ENCODE peak calls at places on chromosomes 4 and X, in ten cellular contexts. One of them, this sample, is unnamed.

GRCh38 chrX:70196961-70197805 is 19.9 kb downstream of the DGAT2L6 start:
- DNase-seq in GM12865: peak
- DNase-seq in pancreas: no peak
- DNase-seq in A549: peak
- DNase-seq in CD4-positive, alpha-beta memory T cell: peak
- DNase-seq in right lobe of liver: no peak
- DNase-seq in CD8-positive, alpha-beta T cell: peak
- DNase-seq in spleen: no peak
- DNase-seq in AG10803: peak
- DNase-seq in fibroblast of mammary gland: peak
- DNase-seq in this sample: peak

GRCh38 chr4:139279723-139280620 is at the start of gene MGARP:
- DNase-seq in spleen: peak
- DNase-seq in right lobe of liver: no peak
- DNase-seq in GM12865: peak
- DNase-seq in AG10803: no peak
- DNase-seq in fibroblast of mammary gland: peak
- DNase-seq in CD4-positive, alpha-beta memory T cell: no peak
- DNase-seq in pancreas: peak
- DNase-seq in CD8-positive, alpha-beta T cell: no peak
- DNase-seq in A549: peak
- DNase-seq in this sample: no peak

GRCh38 chr4:19831644-19832285 is 419.9 kb upstream of the SLIT2 start:
- DNase-seq in spleen: no peak
- DNase-seq in right lobe of liver: no peak
- DNase-seq in CD8-positive, alpha-beta T cell: no peak
- DNase-seq in A549: no peak
- DNase-seq in fibroblast of mammary gland: peak
- DNase-seq in CD4-positive, alpha-beta memory T cell: no peak
- DNase-seq in GM12865: no peak
- DNase-seq in pancreas: no peak
- DNase-seq in AG10803: peak
- DNase-seq in this sample: no peak

GRCh38 chr4:23276076-23276475 is 583.3 kb downstream of the GBA3 start:
- DNase-seq in A549: no peak
- DNase-seq in CD4-positive, alpha-beta memory T cell: no peak
- DNase-seq in GM12865: no peak
- DNase-seq in right lobe of liver: no peak
- DNase-seq in spleen: no peak
- DNase-seq in pancreas: no peak
- DNase-seq in fibroblast of mammary gland: no peak
- DNase-seq in CD8-positive, alpha-beta T cell: no peak
- DNase-seq in AG10803: no peak
- DNase-seq in this sample: no peak

GRCh38 chrX:46582964-46583363 is 9.4 kb downstream of the CHST7 start:
- DNase-seq in spleen: no peak
- DNase-seq in AG10803: peak
- DNase-seq in CD8-positive, alpha-beta T cell: no peak
- DNase-seq in A549: peak
- DNase-seq in right lobe of liver: no peak
- DNase-seq in pancreas: no peak
- DNase-seq in fibroblast of mammary gland: peak
- DNase-seq in CD4-positive, alpha-beta memory T cell: no peak
- DNase-seq in GM12865: no peak
- DNase-seq in this sample: no peak

GRCh38 chrX:9310596-9310995 is 154.3 kb upstream of the TBL1X start:
- DNase-seq in spleen: no peak
- DNase-seq in right lobe of liver: no peak
- DNase-seq in CD8-positive, alpha-beta T cell: no peak
- DNase-seq in CD4-positive, alpha-beta memory T cell: no peak
- DNase-seq in A549: peak
- DNase-seq in fibroblast of mammary gland: peak
- DNase-seq in pancreas: no peak
- DNase-seq in GM12865: no peak
- DNase-seq in AG10803: peak
- DNase-seq in this sample: no peak

GRCh38 chr4:48905363-48906015 is 1.1 kb downstream of the OCIAD2 start:
- DNase-seq in GM12865: no peak
- DNase-seq in pancreas: no peak
- DNase-seq in right lobe of liver: peak
- DNase-seq in CD8-positive, alpha-beta T cell: no peak
- DNase-seq in A549: peak
- DNase-seq in spleen: no peak
- DNase-seq in CD4-positive, alpha-beta memory T cell: no peak
- DNase-seq in AG10803: peak
- DNase-seq in fibroblast of mammary gland: peak
- DNase-seq in this sample: no peak

GRCh38 chr4:182264139-182264752 is 21.0 kb downstream of the TENM3 start:
- DNase-seq in A549: peak
- DNase-seq in fibroblast of mammary gland: no peak
- DNase-seq in right lobe of liver: no peak
- DNase-seq in CD4-positive, alpha-beta memory T cell: no peak
- DNase-seq in GM12865: no peak
- DNase-seq in AG10803: no peak
- DNase-seq in CD8-positive, alpha-beta T cell: no peak
- DNase-seq in spleen: no peak
- DNase-seq in pancreas: no peak
- DNase-seq in this sample: no peak

GRCh38 chr4:2837904-2838496 is 5.6 kb upstream of the ADD1 start:
- DNase-seq in fibroblast of mammary gland: peak
- DNase-seq in AG10803: peak
- DNase-seq in CD8-positive, alpha-beta T cell: peak
- DNase-seq in right lobe of liver: no peak
- DNase-seq in A549: no peak
- DNase-seq in pancreas: no peak
- DNase-seq in spleen: peak
- DNase-seq in CD4-positive, alpha-beta memory T cell: peak
- DNase-seq in GM12865: peak
- DNase-seq in this sample: no peak

GRCh38 chr4:152680988-152681731 is 1.4 kb upstream of the TMEM154 start:
- DNase-seq in spleen: no peak
- DNase-seq in right lobe of liver: no peak
- DNase-seq in CD4-positive, alpha-beta memory T cell: no peak
- DNase-seq in CD8-positive, alpha-beta T cell: no peak
- DNase-seq in AG10803: peak
- DNase-seq in fibroblast of mammary gland: peak
- DNase-seq in A549: peak
- DNase-seq in pancreas: no peak
- DNase-seq in GM12865: peak
- DNase-seq in this sample: no peak

GRCh38 chrX:103254921-103255455 is at the start of gene TCEAL8:
- DNase-seq in CD8-positive, alpha-beta T cell: peak
- DNase-seq in CD4-positive, alpha-beta memory T cell: peak
- DNase-seq in fibroblast of mammary gland: peak
- DNase-seq in right lobe of liver: peak
- DNase-seq in AG10803: peak
- DNase-seq in spleen: peak
- DNase-seq in A549: peak
- DNase-seq in pancreas: peak
- DNase-seq in GM12865: peak
- DNase-seq in this sample: peak

GRCh38 chr4:40811886-40812857 is 62.4 kb downstream of the NSUN7 start:
- DNase-seq in pancreas: no peak
- DNase-seq in spleen: no peak
- DNase-seq in fibroblast of mammary gland: peak
- DNase-seq in AG10803: peak
- DNase-seq in A549: no peak
- DNase-seq in right lobe of liver: no peak
- DNase-seq in CD8-positive, alpha-beta T cell: no peak
- DNase-seq in GM12865: no peak
- DNase-seq in CD4-positive, alpha-beta memory T cell: no peak
- DNase-seq in this sample: no peak

GRCh38 chr4:122764071-122764807 is 31.7 kb downstream of the BBS12 start:
- DNase-seq in fibroblast of mammary gland: peak
- DNase-seq in CD8-positive, alpha-beta T cell: no peak
- DNase-seq in AG10803: peak
- DNase-seq in pancreas: no peak
- DNase-seq in CD4-positive, alpha-beta memory T cell: no peak
- DNase-seq in spleen: no peak
- DNase-seq in A549: no peak
- DNase-seq in right lobe of liver: no peak
- DNase-seq in GM12865: no peak
- DNase-seq in this sample: no peak

GRCh38 chr4:31193516-31193915 is 473.3 kb downstream of the PCDH7 start:
- DNase-seq in spleen: no peak
- DNase-seq in GM12865: no peak
- DNase-seq in fibroblast of mammary gland: no peak
- DNase-seq in CD8-positive, alpha-beta T cell: no peak
- DNase-seq in CD4-positive, alpha-beta memory T cell: no peak
- DNase-seq in pancreas: no peak
- DNase-seq in AG10803: no peak
- DNase-seq in A549: no peak
- DNase-seq in right lobe of liver: no peak
- DNase-seq in this sample: no peak

GRCh38 chr4:157978680-157979361 is 194.0 kb downstream of the GASK1B start:
- DNase-seq in right lobe of liver: no peak
- DNase-seq in GM12865: peak
- DNase-seq in AG10803: peak
- DNase-seq in spleen: no peak
- DNase-seq in pancreas: no peak
- DNase-seq in A549: peak
- DNase-seq in fibroblast of mammary gland: peak
- DNase-seq in CD4-positive, alpha-beta memory T cell: peak
- DNase-seq in CD8-positive, alpha-beta T cell: no peak
- DNase-seq in this sample: peak

GRCh38 chrX:68588653-68589371 is 58.7 kb upstream of the STARD8 start:
- DNase-seq in fibroblast of mammary gland: no peak
- DNase-seq in right lobe of liver: no peak
- DNase-seq in CD8-positive, alpha-beta T cell: no peak
- DNase-seq in AG10803: no peak
- DNase-seq in pancreas: no peak
- DNase-seq in A549: no peak
- DNase-seq in CD4-positive, alpha-beta memory T cell: no peak
- DNase-seq in GM12865: no peak
- DNase-seq in spleen: no peak
- DNase-seq in this sample: no peak

GRCh38 chr4:145178740-145179139 is 1.6 kb downstream of the OTUD4 start:
- DNase-seq in fibroblast of mammary gland: no peak
- DNase-seq in AG10803: no peak
- DNase-seq in CD4-positive, alpha-beta memory T cell: peak
- DNase-seq in CD8-positive, alpha-beta T cell: no peak
- DNase-seq in GM12865: peak
- DNase-seq in pancreas: no peak
- DNase-seq in right lobe of liver: no peak
- DNase-seq in spleen: no peak
- DNase-seq in A549: no peak
- DNase-seq in this sample: no peak

GRCh38 chr4:38747629-38748028 is 35.2 kb downstream of the TLR10 start:
- DNase-seq in spleen: no peak
- DNase-seq in GM12865: no peak
- DNase-seq in right lobe of liver: no peak
- DNase-seq in CD4-positive, alpha-beta memory T cell: no peak
- DNase-seq in AG10803: no peak
- DNase-seq in pancreas: no peak
- DNase-seq in fibroblast of mammary gland: no peak
- DNase-seq in A549: no peak
- DNase-seq in CD8-positive, alpha-beta T cell: no peak
- DNase-seq in this sample: no peak

GRCh38 chr4:38753021-38753806 is 29.6 kb downstream of the TLR10 start:
- DNase-seq in CD8-positive, alpha-beta T cell: no peak
- DNase-seq in A549: peak
- DNase-seq in GM12865: no peak
- DNase-seq in right lobe of liver: no peak
- DNase-seq in fibroblast of mammary gland: peak
- DNase-seq in CD4-positive, alpha-beta memory T cell: no peak
- DNase-seq in AG10803: peak
- DNase-seq in pancreas: no peak
- DNase-seq in spleen: no peak
- DNase-seq in this sample: peak

GRCh38 chr4:38751341-38752043 is 31.3 kb downstream of the TLR10 start:
- DNase-seq in A549: no peak
- DNase-seq in AG10803: no peak
- DNase-seq in pancreas: no peak
- DNase-seq in GM12865: no peak
- DNase-seq in CD8-positive, alpha-beta T cell: no peak
- DNase-seq in spleen: no peak
- DNase-seq in CD4-positive, alpha-beta memory T cell: no peak
- DNase-seq in fibroblast of mammary gland: no peak
- DNase-seq in right lobe of liver: no peak
- DNase-seq in this sample: no peak

GRCh38 chr4:38757945-38758344 is 24.8 kb downstream of the TLR10 start:
- DNase-seq in AG10803: no peak
- DNase-seq in CD8-positive, alpha-beta T cell: no peak
- DNase-seq in GM12865: peak
- DNase-seq in spleen: no peak
- DNase-seq in right lobe of liver: no peak
- DNase-seq in A549: peak
- DNase-seq in fibroblast of mammary gland: peak
- DNase-seq in pancreas: no peak
- DNase-seq in CD4-positive, alpha-beta memory T cell: no peak
- DNase-seq in this sample: no peak

GRCh38 chr4:38752393-38752961 is 30.3 kb downstream of the TLR10 start:
- DNase-seq in fibroblast of mammary gland: peak
- DNase-seq in GM12865: peak
- DNase-seq in CD8-positive, alpha-beta T cell: no peak
- DNase-seq in right lobe of liver: no peak
- DNase-seq in A549: no peak
- DNase-seq in spleen: no peak
- DNase-seq in pancreas: no peak
- DNase-seq in AG10803: peak
- DNase-seq in CD4-positive, alpha-beta memory T cell: no peak
- DNase-seq in this sample: no peak
- H3K4me3 ChIP-seq in fibroblast of mammary gland: no peak
- H3K4me3 ChIP-seq in GM12865: no peak
- H3K4me3 ChIP-seq in CD8-positive, alpha-beta T cell: no peak
- H3K4me3 ChIP-seq in right lobe of liver: no peak
- H3K4me3 ChIP-seq in A549: no peak
- H3K4me3 ChIP-seq in spleen: no peak
- H3K4me3 ChIP-seq in pancreas: no peak
- H3K4me3 ChIP-seq in AG10803: peak
- H3K4me3 ChIP-seq in CD4-positive, alpha-beta memory T cell: no peak
- H3K4me3 ChIP-seq in this sample: no peak

GRCh38 chrX:19515615-19516105 is 352 bp upstream of the MAP3K15 start:
- DNase-seq in GM12865: no peak
- DNase-seq in fibroblast of mammary gland: no peak
- DNase-seq in AG10803: no peak
- DNase-seq in CD4-positive, alpha-beta memory T cell: no peak
- DNase-seq in pancreas: no peak
- DNase-seq in spleen: peak
- DNase-seq in right lobe of liver: no peak
- DNase-seq in A549: peak
- DNase-seq in CD8-positive, alpha-beta T cell: no peak
- DNase-seq in this sample: no peak
- H3K4me3 ChIP-seq in GM12865: peak
- H3K4me3 ChIP-seq in fibroblast of mammary gland: no peak
- H3K4me3 ChIP-seq in AG10803: no peak
- H3K4me3 ChIP-seq in CD4-positive, alpha-beta memory T cell: no peak
- H3K4me3 ChIP-seq in pancreas: no peak
- H3K4me3 ChIP-seq in spleen: peak
- H3K4me3 ChIP-seq in right lobe of liver: peak
- H3K4me3 ChIP-seq in A549: peak
- H3K4me3 ChIP-seq in CD8-positive, alpha-beta T cell: no peak
- H3K4me3 ChIP-seq in this sample: no peak

GRCh38 chr4:25814323-25814722 is 48.5 kb downstream of the SEL1L3 start:
- DNase-seq in GM12865: no peak
- DNase-seq in right lobe of liver: peak
- DNase-seq in spleen: no peak
- DNase-seq in A549: peak
- DNase-seq in AG10803: no peak
- DNase-seq in CD8-positive, alpha-beta T cell: no peak
- DNase-seq in fibroblast of mammary gland: peak
- DNase-seq in CD4-positive, alpha-beta memory T cell: no peak
- DNase-seq in pancreas: no peak
- DNase-seq in this sample: no peak
- H3K4me3 ChIP-seq in GM12865: no peak
- H3K4me3 ChIP-seq in right lobe of liver: no peak
- H3K4me3 ChIP-seq in spleen: no peak
- H3K4me3 ChIP-seq in A549: peak
- H3K4me3 ChIP-seq in AG10803: no peak
- H3K4me3 ChIP-seq in CD8-positive, alpha-beta T cell: no peak
- H3K4me3 ChIP-seq in fibroblast of mammary gland: no peak
- H3K4me3 ChIP-seq in CD4-positive, alpha-beta memory T cell: no peak
- H3K4me3 ChIP-seq in pancreas: no peak
- H3K4me3 ChIP-seq in this sample: no peak

GRCh38 chr4:13922873-13923645 is 295.5 kb upstream of the BOD1L1 start:
- DNase-seq in AG10803: no peak
- DNase-seq in pancreas: no peak
- DNase-seq in CD4-positive, alpha-beta memory T cell: no peak
- DNase-seq in spleen: no peak
- DNase-seq in CD8-positive, alpha-beta T cell: no peak
- DNase-seq in right lobe of liver: no peak
- DNase-seq in fibroblast of mammary gland: peak
- DNase-seq in GM12865: no peak
- DNase-seq in A549: no peak
- DNase-seq in this sample: no peak
- H3K4me3 ChIP-seq in AG10803: no peak
- H3K4me3 ChIP-seq in pancreas: no peak
- H3K4me3 ChIP-seq in CD4-positive, alpha-beta memory T cell: no peak
- H3K4me3 ChIP-seq in spleen: no peak
- H3K4me3 ChIP-seq in CD8-positive, alpha-beta T cell: no peak
- H3K4me3 ChIP-seq in right lobe of liver: no peak
- H3K4me3 ChIP-seq in fibroblast of mammary gland: no peak
- H3K4me3 ChIP-seq in GM12865: no peak
- H3K4me3 ChIP-seq in A549: no peak
- H3K4me3 ChIP-seq in this sample: no peak